ENCODE peak calls at places on chromosomes 6 and 20, in five cellular contexts. One of them, this sample, is unnamed.

GRCh38 chr6:28615955-28616747 is 90.5 kb downstream of the GPX5 start:
- DNase-seq in H1: peak
- DNase-seq in IMR-90: no peak
- DNase-seq in mesenchymal stem cell: no peak
- DNase-seq in mesendoderm: peak
- DNase-seq in this sample: no peak

GRCh38 chr6:18280084-18280483 is 15.8 kb upstream of the DEK start:
- DNase-seq in mesenchymal stem cell: no peak
- DNase-seq in H1: no peak
- DNase-seq in IMR-90: no peak
- DNase-seq in mesendoderm: no peak
- DNase-seq in this sample: no peak

GRCh38 chr6:158322724-158323560 is 10.7 kb downstream of the TULP4 start:
- DNase-seq in H1: no peak
- DNase-seq in mesendoderm: no peak
- DNase-seq in IMR-90: peak
- DNase-seq in mesenchymal stem cell: peak
- DNase-seq in this sample: no peak

GRCh38 chr20:59499863-59500262 is 104.5 kb upstream of the PHACTR3 start:
- DNase-seq in IMR-90: no peak
- DNase-seq in H1: no peak
- DNase-seq in mesenchymal stem cell: no peak
- DNase-seq in mesendoderm: no peak
- DNase-seq in this sample: no peak

GRCh38 chr6:79369026-79369425 is 134.5 kb upstream of the HMGN3 start:
- DNase-seq in mesenchymal stem cell: no peak
- DNase-seq in H1: no peak
- DNase-seq in IMR-90: no peak
- DNase-seq in mesendoderm: no peak
- DNase-seq in this sample: no peak

GRCh38 chr6:85705220-85705619 is 62.5 kb upstream of the SYNCRIP start:
- DNase-seq in mesenchymal stem cell: no peak
- DNase-seq in H1: no peak
- DNase-seq in mesendoderm: no peak
- DNase-seq in IMR-90: no peak
- DNase-seq in this sample: no peak

GRCh38 chr6:52572536-52572935 is 4.3 kb downstream of the TRAM2 start:
- DNase-seq in IMR-90: no peak
- DNase-seq in mesendoderm: no peak
- DNase-seq in H1: no peak
- DNase-seq in mesenchymal stem cell: no peak
- DNase-seq in this sample: no peak

GRCh38 chr20:23308024-23308423 is 42.6 kb upstream of the NXT1 start:
- DNase-seq in mesenchymal stem cell: no peak
- DNase-seq in mesendoderm: no peak
- DNase-seq in IMR-90: no peak
- DNase-seq in H1: no peak
- DNase-seq in this sample: no peak

GRCh38 chr6:3359091-3359752 is 97.6 kb downstream of the SLC22A23 start:
- DNase-seq in IMR-90: peak
- DNase-seq in mesenchymal stem cell: no peak
- DNase-seq in mesendoderm: no peak
- DNase-seq in H1: no peak
- DNase-seq in this sample: no peak

GRCh38 chr6:47004458-47004857 is 37.7 kb downstream of the ADGRF1 start:
- DNase-seq in mesenchymal stem cell: peak
- DNase-seq in mesendoderm: no peak
- DNase-seq in IMR-90: no peak
- DNase-seq in H1: no peak
- DNase-seq in this sample: no peak

GRCh38 chr6:163438940-163439335 is 24.4 kb downstream of the QKI start:
- DNase-seq in IMR-90: no peak
- DNase-seq in mesendoderm: no peak
- DNase-seq in H1: no peak
- DNase-seq in mesenchymal stem cell: peak
- DNase-seq in this sample: no peak
- H3K23ac ChIP-seq in IMR-90: no peak
- H3K23ac ChIP-seq in mesendoderm: no peak
- H3K23ac ChIP-seq in H1: no peak
- H3K23ac ChIP-seq in mesenchymal stem cell: no peak
- H3K23ac ChIP-seq in this sample: no peak

DNA sequence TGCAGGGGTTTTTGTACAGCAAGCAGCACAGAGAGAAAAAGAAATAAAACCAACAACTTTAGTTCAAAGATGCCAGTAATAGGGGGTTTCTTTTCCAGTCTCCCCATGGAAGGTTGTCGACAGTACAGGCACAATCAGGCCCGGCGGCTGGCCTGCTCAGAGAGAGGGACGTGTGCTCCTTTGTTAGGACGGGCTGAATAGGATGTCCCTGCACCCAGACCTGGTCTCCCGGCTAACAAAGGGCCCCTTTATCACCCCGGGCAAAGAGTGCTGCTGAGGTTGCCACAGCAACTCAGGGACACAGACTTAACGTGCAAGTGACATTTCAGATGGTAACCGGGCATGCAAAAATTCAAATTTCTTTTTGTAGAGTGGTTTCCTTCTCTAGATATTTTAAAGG is 10.5 kb upstream of the TOX2 start:
- DNase-seq in mesenchymal stem cell: no peak
- DNase-seq in mesendoderm: peak
- DNase-seq in IMR-90: no peak
- DNase-seq in H1: no peak
- DNase-seq in this sample: peak
- H3K18ac ChIP-seq in mesenchymal stem cell: no peak
- H3K18ac ChIP-seq in mesendoderm: no peak
- H3K18ac ChIP-seq in IMR-90: no peak
- H3K18ac ChIP-seq in H1: no peak
- H3K18ac ChIP-seq in this sample: no peak

DNA sequence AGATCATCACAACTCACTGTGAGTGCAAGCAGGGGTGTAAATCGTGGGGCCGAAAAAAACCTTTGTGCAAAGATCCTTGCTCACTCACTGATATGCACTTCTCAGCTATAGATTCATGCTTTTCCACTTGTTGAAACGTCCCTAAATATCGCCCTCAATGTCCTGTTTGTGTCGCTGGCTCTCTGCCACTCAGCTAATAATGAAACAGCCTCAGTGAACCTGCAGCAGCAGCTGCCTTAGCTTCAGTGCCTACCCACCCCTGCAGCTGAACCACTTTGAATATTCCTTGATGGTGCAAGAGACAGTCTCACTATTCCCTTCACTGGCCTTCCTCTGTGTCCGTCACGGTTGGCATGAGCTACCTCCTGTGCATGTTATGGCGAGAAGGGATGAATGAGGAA is 128.9 kb upstream of the NAA20 start:
- DNase-seq in H1: no peak
- DNase-seq in IMR-90: no peak
- DNase-seq in mesendoderm: no peak
- DNase-seq in mesenchymal stem cell: peak
- DNase-seq in this sample: no peak
- H3K4me3 ChIP-seq in H1: no peak
- H3K4me3 ChIP-seq in IMR-90: peak
- H3K4me3 ChIP-seq in mesendoderm: no peak
- H3K4me3 ChIP-seq in mesenchymal stem cell: no peak
- H3K4me3 ChIP-seq in this sample: no peak

GRCh38 chr20:2116170-2116940 is 14.7 kb downstream of the STK35 start:
- DNase-seq in IMR-90: no peak
- DNase-seq in mesendoderm: no peak
- DNase-seq in H1: no peak
- DNase-seq in mesenchymal stem cell: no peak
- DNase-seq in this sample: no peak

GRCh38 chr20:2114106-2114505 is 12.5 kb downstream of the STK35 start:
- DNase-seq in mesenchymal stem cell: no peak
- DNase-seq in H1: no peak
- DNase-seq in mesendoderm: no peak
- DNase-seq in IMR-90: no peak
- DNase-seq in this sample: no peak

GRCh38 chr20:2112910-2113309 is 11.3 kb downstream of the STK35 start:
- DNase-seq in H1: no peak
- DNase-seq in mesenchymal stem cell: no peak
- DNase-seq in IMR-90: no peak
- DNase-seq in mesendoderm: no peak
- DNase-seq in this sample: no peak

GRCh38 chr20:2114560-2114959 is 12.9 kb downstream of the STK35 start:
- DNase-seq in mesendoderm: no peak
- DNase-seq in H1: no peak
- DNase-seq in mesenchymal stem cell: peak
- DNase-seq in IMR-90: no peak
- DNase-seq in this sample: no peak

GRCh38 chr20:2114990-2115681 is 13.5 kb downstream of the STK35 start:
- DNase-seq in H1: no peak
- DNase-seq in IMR-90: peak
- DNase-seq in mesenchymal stem cell: peak
- DNase-seq in mesendoderm: no peak
- DNase-seq in this sample: no peak
- H3K23ac ChIP-seq in H1: no peak
- H3K23ac ChIP-seq in IMR-90: no peak
- H3K23ac ChIP-seq in mesenchymal stem cell: no peak
- H3K23ac ChIP-seq in mesendoderm: no peak
- H3K23ac ChIP-seq in this sample: no peak